ENCODE peak calls at places on chromosome 12, in ten cellular contexts. N is posterior cingulate gyrus; I is HFFc6; X is anterior cingulate cortex; M is epithelial cell of esophagus; Z is T-cell; B is hepatic stellate cell; F is GM19239; W is CD8-positive, alpha-beta memory T cell; J is HCT116. O is an unnamed sample.

GRCh38 chr12:123396954-123397353 is 13.0 kb downstream of the KMT5A start:
- DNase-seq in B (no peak), Z (no peak), I (no peak), F (no peak), J (no peak), W (no peak), M (no peak), X (no peak), N (peak; percentile 76), O (no peak)

GRCh38 chr12:110330544-110330943 is 49.5 kb downstream of the ATP2A2 start:
- DNase-seq in I (peak; percentile 16), B (no peak), J (no peak), Z (no peak), M (peak; percentile 62), N (no peak), X (no peak), F (no peak), W (no peak), O (no peak)

GRCh38 chr12:88638956-88639355 is 58.7 kb upstream of the KITLG start:
- DNase-seq in F (no peak), B (no peak), X (no peak), M (no peak), N (no peak), I (peak; percentile 25), J (no peak), Z (no peak), W (no peak), O (peak; percentile 31)

GRCh38 chr12:5576011-5576410 is 144.1 kb downstream of the NTF3 start:
- DNase-seq in X (no peak), B (no peak), F (no peak), J (no peak), M (no peak), W (no peak), Z (no peak), I (no peak), N (no peak), O (no peak)

GRCh38 chr12:76921891-76922664 is 43.3 kb upstream of the CSRP2 start:
- DNase-seq in Z (no peak), J (no peak), I (no peak), F (no peak), X (no peak), N (no peak), W (no peak), M (no peak), B (no peak), O (no peak)

GRCh38 chr12:130761537-130762318 is 45.6 kb upstream of the RIMBP2 start:
- DNase-seq in I (peak; percentile 14), X (peak; percentile 12), B (peak; percentile 77), J (peak; percentile 29), W (peak; percentile 40), Z (peak; percentile 9), F (peak; percentile 47), M (peak; percentile 74), N (peak; percentile 94), O (peak; percentile 31)

GRCh38 chr12:9750276-9751203 is 10.2 kb downstream of the CD69 start:
- DNase-seq in I (peak; percentile 51), F (no peak), J (peak; percentile 46), B (peak; percentile 39), M (peak; percentile 60), X (no peak), Z (no peak), W (peak; percentile 68), N (peak; percentile 73), O (peak; percentile 73)

GRCh38 chr12:10363922-10364838 is 25.7 kb downstream of the KLRK1 start:
- DNase-seq in M (peak; percentile 57), X (no peak), J (no peak), I (peak; percentile 12), W (no peak), F (no peak), Z (no peak), N (peak; percentile 71), B (peak; percentile 20), O (peak; percentile 80)

O was measured in globus pallidus.